ENCODE peak calls at places on chromosome 20, in seven cellular contexts. E, M, Y, V, L, B and X are unnamed samples.
A peak's percentile ranks its signal among the peaks of the same experiment; 100 is the strongest.

GRCh38 chr20:6395695-6396094 is 272.9 kb upstream of the FERMT1 start:
- DNase-seq in E (peak; percentile 3), M (no peak), Y (no peak), V (peak; percentile 77), L (no peak), B (no peak), X (no peak)

GRCh38 chr20:49187330-49188100 is 619 bp downstream of the STAU1 start:
- DNase-seq in E (no peak), M (peak; percentile 30), Y (peak; percentile 26), V (peak; percentile 32), L (no peak), B (peak; percentile 93), X (peak; percentile 17)

GRCh38 chr20:18692453-18692852 is 104.6 kb downstream of the DTD1 start:
- DNase-seq in E (peak; percentile 3), M (no peak), Y (no peak), V (no peak), L (no peak), B (no peak), X (no peak)

GRCh38 chr20:63548992-63549391 is 1.4 kb upstream of the SRMS start:
- DNase-seq in E (no peak), M (no peak), Y (no peak), V (no peak), L (no peak), B (no peak), X (no peak)

GRCh38 chr20:37807901-37808751 is 94.8 kb upstream of the VSTM2L start:
- DNase-seq in E (no peak), M (no peak), Y (peak; percentile 86), V (no peak), L (no peak), B (no peak), X (no peak)

GRCh38 chr20:47857142-47857993 is 72.1 kb upstream of the SULF2 start:
- DNase-seq in E (no peak), M (no peak), Y (peak; percentile 51), V (peak; percentile 60), L (no peak), B (peak; percentile 17), X (no peak)

GRCh38 chr20:31494131-31494530 is 19.0 kb downstream of the REM1 start:
- DNase-seq in E (peak; percentile 41), M (peak; percentile 73), Y (peak; percentile 50), V (peak; percentile 52), L (no peak), B (peak; percentile 66), X (no peak)

GRCh38 chr20:54112221-54112884 is 42.0 kb upstream of the BCAS1 start:
- DNase-seq in E (no peak), M (no peak), Y (no peak), V (no peak), L (no peak), B (no peak), X (no peak)

GRCh38 chr20:63686492-63687321 is 9.7 kb upstream of the TNFRSF6B start:
- DNase-seq in E (peak; percentile 80), M (no peak), Y (no peak), V (peak; percentile 96), L (no peak), B (peak; percentile 88), X (no peak)

GRCh38 chr20:20593447-20594170 is 118.8 kb downstream of the RALGAPA2 start:
- DNase-seq in E (peak; percentile 65), M (peak; percentile 77), Y (peak; percentile 89), V (peak; percentile 75), L (peak; percentile 23), B (peak; percentile 17), X (peak; percentile 55)

GRCh38 chr20:60123096-60123495 is 164.9 kb downstream of the CDH26 start:
- DNase-seq in E (no peak), M (no peak), Y (no peak), V (no peak), L (no peak), B (no peak), X (no peak)

GRCh38 chr20:38536310-38536709 is 44.7 kb upstream of the ADIG start:
- DNase-seq in E (peak; percentile 74), M (no peak), Y (no peak), V (no peak), L (no peak), B (no peak), X (no peak)

GRCh38 chr20:41023549-41023948 is 5.1 kb upstream of the TOP1 start:
- DNase-seq in E (no peak), M (no peak), Y (peak; percentile 66), V (no peak), L (no peak), B (no peak), X (no peak)

GRCh38 chr20:41213150-41213820 is 75.9 kb downstream of the PLCG1 start:
- DNase-seq in E (peak; percentile 48), M (no peak), Y (no peak), V (peak; percentile 28), L (no peak), B (no peak), X (no peak)

GRCh38 chr20:4117867-4118266 is 102.5 kb upstream of the RNF24 start:
- DNase-seq in E (no peak), M (no peak), Y (no peak), V (no peak), L (no peak), B (no peak), X (no peak)

GRCh38 chr20:45588800-45589199 is 9.7 kb upstream of the WFDC8 start:
- DNase-seq in E (no peak), M (no peak), Y (peak; percentile 76), V (no peak), L (no peak), B (no peak), X (no peak)

GRCh38 chr20:21433329-21433890 is 36.1 kb upstream of the NKX2-4 start:
- DNase-seq in E (peak; percentile 31), M (no peak), Y (no peak), V (no peak), L (no peak), B (no peak), X (no peak)

GRCh38 chr20:53321596-53321995 is 272.0 kb downstream of the ZNF217 start:
- DNase-seq in E (no peak), M (no peak), Y (peak; percentile 31), V (no peak), L (no peak), B (peak; percentile 59), X (no peak)

GRCh38 chr20:2101057-2101934 is at the start of gene STK35:
- DNase-seq in E (no peak), M (peak; percentile 72), Y (peak; percentile 76), V (no peak), L (no peak), B (peak; percentile 51), X (no peak)

GRCh38 chr20:31568041-31568731 is 36.9 kb upstream of the ID1 start:
- DNase-seq in E (peak; percentile 36), M (no peak), Y (no peak), V (no peak), L (no peak), B (peak; percentile 94), X (no peak)

GRCh38 chr20:38828514-38829295 is 23.2 kb downstream of the PPP1R16B start:
- DNase-seq in E (no peak), M (no peak), Y (no peak), V (no peak), L (no peak), B (no peak), X (no peak)

GRCh38 chr20:20137851-20138250 is 85.5 kb downstream of the CFAP61 start:
- DNase-seq in E (no peak), M (no peak), Y (no peak), V (no peak), L (no peak), B (no peak), X (no peak)

GRCh38 chr20:19528286-19529030 is 229.6 kb upstream of the RIN2 start:
- DNase-seq in E (no peak), M (no peak), Y (no peak), V (no peak), L (no peak), B (no peak), X (no peak)

GRCh38 chr20:36094497-36094896 is 60.0 kb upstream of the EPB41L1 start:
- DNase-seq in E (no peak), M (peak; percentile 42), Y (peak; percentile 56), V (no peak), L (no peak), B (no peak), X (no peak)

GRCh38 chr20:62494980-62495797 is 19.4 kb upstream of the GATA5 start:
- DNase-seq in E (no peak), M (no peak), Y (no peak), V (no peak), L (no peak), B (no peak), X (no peak)

GRCh38 chr20:46004813-46005505 is 3.7 kb upstream of the MMP9 start:
- DNase-seq in E (no peak), M (peak; percentile 86), Y (peak; percentile 98), V (no peak), L (no peak), B (no peak), X (no peak)

GRCh38 chr20:56439784-56440291 is 27.8 kb downstream of the CASS4 start:
- DNase-seq in E (peak; percentile 100), M (no peak), Y (peak; percentile 30), V (peak; percentile 90), L (no peak), B (peak; percentile 98), X (no peak)

GRCh38 chr20:47350691-47351545 is 5.6 kb downstream of the ZMYND8 start:
- DNase-seq in E (no peak), M (no peak), Y (no peak), V (no peak), L (no peak), B (no peak), X (no peak)

GRCh38 chr20:58795923-58796245 is 54.8 kb downstream of the GNAS-AS1 start:
- DNase-seq in E (no peak), M (no peak), Y (no peak), V (no peak), L (no peak), B (no peak), X (no peak)
- H3K4ac ChIP-seq in E (no peak overlapping the region), M (no peak overlapping the region), Y (no peak overlapping the region), V (no peak overlapping the region), L (no peak overlapping the region), B (no peak overlapping the region), X (no peak overlapping the region)

GRCh38 chr20:9388826-9389187 is 125.6 kb upstream of the LAMP5 start:
- DNase-seq in E (no peak), M (no peak), Y (no peak), V (no peak), L (no peak), B (no peak), X (no peak)
- H3K4ac ChIP-seq in E (no peak overlapping the region), M (no peak overlapping the region), Y (no peak overlapping the region), V (no peak overlapping the region), L (no peak overlapping the region), B (no peak overlapping the region), X (no peak overlapping the region)

GRCh38 chr20:51129201-51129671 is 106.3 kb upstream of the KCNG1 start:
- DNase-seq in E (no peak), M (peak; percentile 3), Y (no peak), V (peak; percentile 53), L (no peak), B (no peak), X (no peak)
- H3K4ac ChIP-seq in E (peak overlapping the region; percentile 81), M (no peak overlapping the region), Y (no peak overlapping the region), V (peak overlapping the region; percentile 52), L (no peak overlapping the region), B (no peak overlapping the region), X (no peak overlapping the region)

GRCh38 chr20:373171-373890 is 7.2 kb upstream of the TRIB3 start:
- DNase-seq in E (peak; percentile 92), M (peak; percentile 52), Y (peak; percentile 94), V (peak; percentile 99), L (no peak), B (peak; percentile 62), X (no peak)
- H3K4ac ChIP-seq in E (peak overlapping the region; percentile 89), M (no peak overlapping the region), Y (no peak overlapping the region), V (peak overlapping the region; percentile 2), L (no peak overlapping the region), B (peak overlapping the region; percentile 8), X (no peak overlapping the region)